ENCODE peak calls at places on chromosome 21, in six cellular contexts. X is coronary artery, U is WTC11, E is HepG2, I is left ventricle myocardium inferior, P is lung. Q is an unnamed sample.

GRCh38 chr21:39888848-39889247 is 21.6 kb downstream of the PCP4 start:
- DNase-seq in X (no peak), U (no peak), E (no peak), I (no peak), P (no peak), Q (no peak)

GRCh38 chr21:42685954-42686500 is 32.6 kb downstream of the PDE9A start:
- DNase-seq in X (no peak), U (no peak), E (no peak), I (no peak), P (no peak), Q (no peak)

GRCh38 chr21:42187976-42188653 is 30.8 kb upstream of the ABCG1 start:
- DNase-seq in X (no peak), U (no peak), E (no peak), I (no peak), P (peak), Q (peak)

GRCh38 chr21:26130249-26130896 is 40.2 kb downstream of the APP start:
- DNase-seq in X (no peak), U (no peak), E (no peak), I (no peak), P (no peak), Q (no peak)

GRCh38 chr21:39651206-39651605 is 38.5 kb downstream of the B3GALT5 start:
- DNase-seq in X (peak), U (no peak), E (no peak), I (no peak), P (no peak), Q (no peak)

GRCh38 chr21:15121655-15122120 is 56.9 kb upstream of the NRIP1 start:
- DNase-seq in X (no peak), U (no peak), E (peak), I (peak), P (peak), Q (no peak)

GRCh38 chr21:37982496-37983318 is 66.5 kb upstream of the KCNJ6 start:
- DNase-seq in X (no peak), U (no peak), E (no peak), I (no peak), P (no peak), Q (no peak)

GRCh38 chr21:26405735-26406361 is 167.2 kb downstream of the CYYR1 start:
- DNase-seq in X (no peak), U (no peak), E (no peak), I (no peak), P (no peak), Q (no peak)

GRCh38 chr21:39232926-39233325 is 49.7 kb upstream of the PSMG1 start:
- DNase-seq in X (no peak), U (no peak), E (no peak), I (no peak), P (no peak), Q (no peak)

GRCh38 chr21:15034126-15034848 is 30.5 kb downstream of the NRIP1 start:
- DNase-seq in X (no peak), U (no peak), E (no peak), I (no peak), P (no peak), Q (no peak)

GRCh38 chr21:46021978-46022544 is 40.5 kb downstream of the COL6A1 start:
- DNase-seq in X (peak), U (no peak), E (no peak), I (peak), P (peak), Q (no peak)

GRCh38 chr21:16536661-16537359 is 807.0 kb downstream of the USP25 start:
- DNase-seq in X (no peak), U (no peak), E (no peak), I (no peak), P (no peak), Q (no peak)

GRCh38 chr21:44737706-44738354 is 26.5 kb upstream of the TSPEAR start:
- DNase-seq in X (no peak), U (no peak), E (no peak), I (no peak), P (no peak), Q (no peak)

GRCh38 chr21:16870116-16870515 is 642.7 kb upstream of the CXADR start:
- DNase-seq in X (no peak), U (no peak), E (no peak), I (no peak), P (no peak), Q (no peak)

GRCh38 chr21:41138711-41139110 is 29.2 kb upstream of the BACE2 start:
- DNase-seq in X (no peak), U (no peak), E (no peak), I (no peak), P (no peak), Q (no peak)

GRCh38 chr21:45091540-45092322 is 17.4 kb downstream of the ADARB1 start:
- DNase-seq in X (no peak), U (no peak), E (no peak), I (no peak), P (no peak), Q (no peak)

GRCh38 chr21:26469789-26470188 is 103.3 kb downstream of the CYYR1 start:
- DNase-seq in X (no peak), U (no peak), E (no peak), I (no peak), P (peak), Q (no peak)

GRCh38 chr21:44871576-44872265 is 1.8 kb downstream of the PTTG1IP start:
- DNase-seq in X (peak), U (no peak), E (peak), I (no peak), P (peak), Q (no peak)

GRCh38 chr21:17679002-17679600 is 66.4 kb upstream of the BTG3 start:
- DNase-seq in X (no peak), U (no peak), E (peak), I (no peak), P (no peak), Q (peak)

GRCh38 chr21:30598802-30599201 is at the start of gene KRTAP6-2:
- DNase-seq in X (no peak), U (no peak), E (no peak), I (no peak), P (no peak), Q (no peak)

GRCh38 chr21:42837421-42838211 is 41.7 kb downstream of the WDR4 start:
- DNase-seq in X (peak), U (peak), E (no peak), I (peak), P (no peak), Q (peak)

GRCh38 chr21:39647476-39647875 is 34.7 kb downstream of the B3GALT5 start:
- DNase-seq in X (peak), U (no peak), E (no peak), I (no peak), P (no peak), Q (no peak)

GRCh38 chr21:42200906-42201614 is 17.9 kb upstream of the ABCG1 start:
- DNase-seq in X (no peak), U (no peak), E (no peak), I (no peak), P (no peak), Q (no peak)

GRCh38 chr21:38883142-38883541 is 77.4 kb downstream of the ETS2 start:
- DNase-seq in X (no peak), U (no peak), E (no peak), I (no peak), P (no peak), Q (no peak)

GRCh38 chr21:18350216-18350615 is 53.4 kb downstream of the TMPRSS15 start:
- DNase-seq in X (no peak), U (no peak), E (no peak), I (no peak), P (no peak), Q (no peak)

GRCh38 chr21:45320991-45321656 is 33.4 kb upstream of the POFUT2 start:
- DNase-seq in X (no peak), U (no peak), E (no peak), I (peak), P (no peak), Q (no peak)

GRCh38 chr21:26453258-26453657 is 119.8 kb downstream of the CYYR1 start:
- DNase-seq in X (no peak), U (no peak), E (no peak), I (no peak), P (no peak), Q (no peak)

GRCh38 chr21:42157606-42158310 is 61.2 kb upstream of the ABCG1 start:
- DNase-seq in X (no peak), U (no peak), E (no peak), I (no peak), P (no peak), Q (no peak)

GRCh38 chr21:25103500-25104207 is 503.6 kb downstream of the MRPL39 start:
- DNase-seq in X (no peak), U (no peak), E (no peak), I (no peak), P (no peak), Q (no peak)

GRCh38 chr21:44931501-44932365 is 8.1 kb upstream of the SLX9 start:
- DNase-seq in X (no peak), U (no peak), E (no peak), I (peak), P (no peak), Q (peak)

GRCh38 chr21:25735895-25736597 is 1.3 kb downstream of the GABPA start:
- DNase-seq in X (no peak), U (no peak), E (peak), I (no peak), P (no peak), Q (no peak)

GRCh38 chr21:44957047-44957831 is 17.4 kb downstream of the SLX9 start:
- DNase-seq in X (no peak), U (no peak), E (no peak), I (no peak), P (no peak), Q (no peak)

GRCh38 chr21:45997495-45998275 is 16.1 kb downstream of the COL6A1 start:
- DNase-seq in X (peak), U (no peak), E (no peak), I (peak), P (no peak), Q (no peak)

GRCh38 chr21:21751286-21751685 is 753.1 kb downstream of the NCAM2 start:
- DNase-seq in X (no peak), U (no peak), E (no peak), I (no peak), P (no peak), Q (no peak)

GRCh38 chr21:21750124-21750825 is 752.1 kb downstream of the NCAM2 start:
- DNase-seq in X (no peak), U (no peak), E (no peak), I (no peak), P (no peak), Q (no peak)
- TF ChIP-seq CTCF in X (no peak), U (no peak), E (no peak), I (no peak), P (no peak), Q (no peak)

DNA sequence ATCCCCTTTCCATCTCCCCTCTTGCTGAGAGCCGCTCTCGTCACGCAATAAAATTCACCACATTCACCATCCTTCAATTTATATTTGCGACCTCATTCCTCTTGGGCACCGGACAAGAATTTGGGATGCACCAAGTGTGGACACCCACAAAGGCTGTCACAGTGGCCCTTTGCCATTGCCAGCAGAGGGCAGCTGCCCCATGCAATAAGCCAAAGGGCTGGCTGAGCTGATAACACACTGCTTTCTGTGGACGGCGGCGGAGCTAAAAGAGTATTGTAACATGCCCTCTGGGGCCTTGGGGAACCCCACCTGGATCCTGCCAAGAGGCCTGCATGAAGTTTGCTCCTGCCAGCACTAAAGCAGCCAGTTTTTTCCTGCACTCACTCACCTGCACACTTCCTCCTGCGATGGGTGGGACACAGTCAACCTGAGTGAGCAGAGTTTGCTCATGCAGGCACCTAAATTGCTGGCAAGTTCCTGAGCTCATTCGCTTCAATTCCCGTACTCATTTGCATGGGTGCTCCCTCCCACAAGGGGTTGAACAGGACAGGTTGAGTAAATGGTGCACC is 792.3 kb upstream of the ADAMTS5 start:
- DNase-seq in X (no peak), U (peak), E (no peak), I (peak), P (peak), Q (no peak)
- TF ChIP-seq CTCF in X (no peak), U (no peak), E (no peak), I (peak), P (no peak), Q (no peak)

DNA sequence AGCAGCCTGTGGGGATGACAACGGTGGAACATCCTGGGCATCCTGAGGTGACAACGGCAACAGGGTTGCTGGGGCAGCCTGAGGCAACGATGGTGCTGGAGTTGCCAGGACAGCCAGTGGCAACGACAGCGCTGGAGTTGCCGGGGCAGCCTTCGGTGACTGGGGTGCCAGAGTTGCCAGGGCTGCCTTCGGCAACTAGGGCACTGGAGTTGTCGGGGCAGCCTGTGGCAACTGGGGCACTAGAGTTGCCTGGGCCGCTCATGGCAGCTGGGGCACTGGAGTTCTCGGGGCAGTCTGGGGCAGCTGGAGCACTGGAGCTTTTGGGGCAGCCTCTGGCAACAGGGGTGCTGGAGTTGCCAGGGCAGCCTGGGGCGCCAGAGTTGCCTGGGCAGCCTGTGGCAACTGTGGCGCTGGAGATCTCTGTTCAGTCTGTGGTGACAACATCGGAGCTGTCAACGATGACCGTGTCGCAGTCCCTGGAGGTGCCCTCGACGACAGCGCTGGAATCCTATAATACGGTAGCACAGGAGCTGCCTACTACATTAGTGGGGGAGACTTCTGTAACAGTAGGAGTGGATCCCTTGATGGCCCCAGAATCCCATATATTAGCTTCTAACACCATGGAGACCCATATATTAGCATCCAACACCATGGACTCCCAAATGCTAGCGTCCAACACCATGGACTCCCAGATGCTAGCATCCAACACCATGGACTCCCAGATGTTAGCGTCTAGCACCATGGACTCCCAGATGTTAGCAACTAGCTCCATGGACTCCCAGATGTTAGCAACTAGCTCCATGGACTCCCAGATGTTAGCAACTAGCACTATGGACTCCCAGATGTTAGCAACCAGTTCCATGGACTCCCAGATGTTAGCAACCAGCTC is 8.2 kb downstream of the SON start:
- DNase-seq in X (no peak), U (no peak), E (no peak), I (no peak), P (no peak), Q (no peak)
- TF ChIP-seq CTCF in X (no peak), U (no peak), E (no peak), I (no peak), P (no peak), Q (no peak)

GRCh38 chr21:35721701-35722100 is 338.6 kb downstream of the SETD4 start:
- DNase-seq in X (no peak), U (no peak), E (no peak), I (no peak), P (no peak), Q (no peak)

GRCh38 chr21:35719105-35719504 is 341.2 kb downstream of the SETD4 start:
- DNase-seq in X (no peak), U (no peak), E (no peak), I (no peak), P (no peak), Q (no peak)

GRCh38 chr21:35716886-35717285 is 343.4 kb downstream of the SETD4 start:
- DNase-seq in X (no peak), U (no peak), E (no peak), I (no peak), P (no peak), Q (no peak)

DNA sequence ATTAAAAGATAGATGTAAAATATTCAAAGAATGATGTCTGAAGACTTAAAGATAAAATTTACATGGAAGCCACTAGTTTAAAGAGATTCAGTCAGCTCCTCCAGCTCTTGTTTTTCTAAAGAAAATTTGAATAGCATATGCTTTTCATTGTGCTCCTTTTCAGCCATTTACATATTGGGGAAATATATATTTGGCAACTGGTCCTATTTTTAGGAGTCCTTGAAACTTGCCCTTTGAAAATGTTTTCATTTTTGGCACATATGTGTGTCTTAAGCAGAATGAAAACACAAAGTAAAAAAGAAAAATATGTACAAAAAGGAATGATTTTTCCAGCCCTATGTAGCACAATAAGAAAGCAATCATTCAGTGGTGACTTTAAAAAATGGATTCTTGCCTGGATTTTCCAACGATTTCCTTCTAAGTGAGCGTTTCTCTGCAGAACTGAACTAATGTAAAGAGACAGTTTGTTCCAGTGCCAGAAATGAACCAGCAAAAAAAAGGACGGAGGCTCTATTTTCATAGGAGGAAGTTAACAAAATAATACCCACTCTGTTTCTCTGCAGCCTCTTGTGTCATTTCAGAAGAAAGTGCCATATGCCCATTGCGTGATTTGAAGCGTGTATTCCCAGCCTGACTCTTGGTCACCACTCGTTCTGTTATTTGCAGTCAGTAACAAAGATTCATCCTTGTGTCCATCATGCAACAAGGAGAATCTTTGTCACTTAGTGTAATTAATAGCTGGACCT is 340.1 kb downstream of the SETD4 start:
- DNase-seq in X (no peak), U (no peak), E (no peak), I (no peak), P (no peak), Q (no peak)
- TF ChIP-seq CTCF in X (no peak), U (no peak), E (no peak), I (no peak), P (no peak), Q (no peak)

GRCh38 chr21:32163386-32163785 is 115.5 kb downstream of the MIS18A start:
- DNase-seq in X (no peak), U (no peak), E (no peak), I (no peak), P (no peak), Q (no peak)
- TF ChIP-seq CTCF in X (no peak), U (no peak), E (peak), I (no peak), P (no peak), Q (no peak)

DNA sequence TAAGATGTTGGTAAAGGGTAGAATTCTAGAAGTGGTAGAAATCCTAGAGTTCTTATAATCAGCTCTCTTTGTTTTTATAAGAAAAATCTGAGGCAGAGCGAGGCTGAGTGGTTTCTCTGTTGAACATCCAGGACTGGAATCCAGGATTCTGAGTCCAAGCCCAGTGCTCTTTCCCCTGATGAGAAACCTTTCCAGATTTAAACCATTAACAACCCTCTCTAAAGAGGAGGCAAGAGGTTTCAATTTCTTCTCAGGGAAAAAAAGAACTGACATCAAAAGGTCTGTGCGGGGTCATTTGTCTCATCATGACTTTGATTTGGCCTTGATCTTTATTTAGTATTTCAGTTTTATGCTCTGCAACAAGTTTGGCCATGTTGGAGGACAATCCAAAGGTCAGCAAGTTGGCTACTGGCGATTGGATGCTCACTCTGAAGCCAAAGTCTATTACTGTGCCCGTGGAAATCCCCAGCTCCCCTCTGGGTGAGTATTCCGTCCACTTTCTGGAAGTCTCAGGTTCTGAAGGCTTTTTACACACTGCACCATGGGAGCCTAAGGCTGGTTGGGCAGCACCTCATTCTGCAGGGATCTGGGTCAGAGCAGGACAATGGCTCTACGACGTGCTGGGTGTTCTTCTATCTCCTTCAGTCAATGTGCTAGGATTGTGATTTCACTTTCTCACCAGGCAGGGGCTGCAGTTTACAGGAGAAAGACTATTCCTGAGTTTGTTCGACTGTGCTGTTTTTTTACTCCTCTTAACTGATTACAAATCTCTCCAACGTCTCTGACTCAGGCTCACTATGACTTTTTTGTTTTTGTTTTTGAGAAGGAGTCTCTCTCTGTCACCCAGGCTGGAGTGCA is 18.9 kb upstream of the CCT8 start:
- DNase-seq in X (no peak), U (no peak), E (no peak), I (no peak), P (no peak), Q (no peak)
- TF ChIP-seq CTCF in X (no peak), U (no peak), E (no peak), I (no peak), P (no peak), Q (no peak)